ENCODE peak calls at places on chromosome 22, in four cellular contexts. V is stomach, D is NCI-H510A, X is ELF-1. P is an unnamed sample.

GRCh38 chr22:26479792-26480610 is 3.6 kb downstream of the HPS4 start:
- DNase-seq in V (no peak), D (no peak), X (no peak), P (no peak)

GRCh38 chr22:44870021-44870420 is 117.6 kb downstream of the ARHGAP8 start:
- DNase-seq in V (no peak), D (peak; percentile 14), X (peak; percentile 69), P (no peak)

GRCh38 chr22:43467171-43467570 is 55.4 kb downstream of the MPPED1 start:
- DNase-seq in V (no peak), D (no peak), X (no peak), P (no peak)

GRCh38 chr22:47128216-47129215 is 366.1 kb downstream of the TBC1D22A start:
- DNase-seq in V (no peak), D (no peak), X (no peak), P (no peak)

GRCh38 chr22:36481393-36482168 is at the start of gene TXN2:
- DNase-seq in V (peak; percentile 98), D (peak; percentile 89), X (peak; percentile 97), P (peak; percentile 96)

GRCh38 chr22:47647181-47647580 is 884.7 kb downstream of the TBC1D22A start:
- DNase-seq in V (no peak), D (no peak), X (no peak), P (no peak)

GRCh38 chr22:26321469-26321913 is 107.6 kb upstream of the ASPHD2 start:
- DNase-seq in V (no peak), D (no peak), X (no peak), P (no peak)

GRCh38 chr22:38455530-38456271 is 702 bp upstream of the KCNJ4 start:
- DNase-seq in V (no peak), D (no peak), X (no peak), P (no peak)

GRCh38 chr22:45462034-45462655 is 40.5 kb upstream of the FBLN1 start:
- DNase-seq in V (no peak), D (no peak), X (no peak), P (no peak)

GRCh38 chr22:36816635-36817428 is at the start of gene PVALB:
- DNase-seq in V (no peak), D (no peak), X (peak; percentile 39), P (peak; percentile 26)

GRCh38 chr22:27252282-27253049 is 549.1 kb downstream of the MN1 start:
- DNase-seq in V (no peak), D (no peak), X (no peak), P (peak; percentile 67)

GRCh38 chr22:45579306-45579705 is 76.6 kb downstream of the FBLN1 start:
- DNase-seq in V (no peak), D (no peak), X (no peak), P (no peak)

GRCh38 chr22:30212363-30212995 is 34.1 kb downstream of the LIF start:
- DNase-seq in V (peak; percentile 87), D (no peak), X (no peak), P (peak; percentile 51)

GRCh38 chr22:23576681-23577080 is 3.4 kb downstream of the IGLL1 start:
- DNase-seq in V (no peak), D (no peak), X (no peak), P (no peak)

GRCh38 chr22:23862103-23862502 is 4.4 kb downstream of the SLC2A11 start:
- DNase-seq in V (no peak), D (no peak), X (peak; percentile 62), P (no peak)

GRCh38 chr22:30830907-30831306 is 136.2 kb downstream of the OSBP2 start:
- DNase-seq in V (peak; percentile 55), D (no peak), X (peak; percentile 14), P (no peak)

GRCh38 chr22:33883561-33883960 is 36.7 kb downstream of the LARGE1 start:
- DNase-seq in V (no peak), D (no peak), X (peak; percentile 56), P (no peak)

GRCh38 chr22:39979048-39979447 is 15.7 kb upstream of the FAM83F start:
- DNase-seq in V (no peak), D (no peak), X (no peak), P (no peak)

GRCh38 chr22:25090225-25090651 is 109.4 kb upstream of the CRYBB3 start:
- DNase-seq in V (no peak), D (no peak), X (no peak), P (no peak)

GRCh38 chr22:34966980-34967379 is 99.0 kb upstream of the ISX start:
- DNase-seq in V (no peak), D (no peak), X (peak; percentile 78), P (no peak)

GRCh38 chr22:30279389-30279788 is 9.9 kb downstream of the CASTOR1 start:
- DNase-seq in V (no peak), D (no peak), X (no peak), P (no peak)

GRCh38 chr22:20015971-20016733 is 471 bp downstream of the ARVCF start:
- DNase-seq in V (peak; percentile 47), D (no peak), X (no peak), P (no peak)

P was measured in uterus.